ENCODE peak calls at places on chromosome 6, in six cellular contexts. M, G, W, Y, N and K are unnamed samples.

GRCh38 chr6:111628117-111628866 is 22.6 kb upstream of the TRAF3IP2 start:
- DNase-seq in M (no peak), G (no peak), W (no peak), Y (no peak), N (no peak), K (no peak)

GRCh38 chr6:33117826-33118277 is 42.1 kb downstream of the HLA-DPB1 start:
- DNase-seq in M (no peak), G (no peak), W (no peak), Y (no peak), N (no peak), K (no peak)

GRCh38 chr6:54093306-54093705 is 17.9 kb upstream of the MLIP start:
- DNase-seq in M (no peak), G (no peak), W (no peak), Y (no peak), N (no peak), K (no peak)

GRCh38 chr6:76631641-76632040 is 559.2 kb upstream of the IMPG1 start:
- DNase-seq in M (no peak), G (no peak), W (no peak), Y (no peak), N (no peak), K (no peak)

GRCh38 chr6:116159782-116160524 is 34.0 kb upstream of the COL10A1 start:
- DNase-seq in M (no peak), G (no peak), W (no peak), Y (no peak), N (no peak), K (no peak)

GRCh38 chr6:151494235-151494950 is 576 bp downstream of the CCDC170 start:
- DNase-seq in M (peak), G (peak), W (peak), Y (no peak), N (peak), K (peak)

GRCh38 chr6:74269601-74269860 is 573.5 kb downstream of the CD109 start:
- DNase-seq in M (no peak), G (no peak), W (no peak), Y (no peak), N (no peak), K (no peak)

GRCh38 chr6:63533952-63534351 is 38.3 kb upstream of the LOC128125822 start:
- DNase-seq in M (no peak), G (no peak), W (no peak), Y (no peak), N (no peak), K (no peak)

GRCh38 chr6:132344811-132345210 is 56.5 kb downstream of the MOXD1 start:
- DNase-seq in M (no peak), G (no peak), W (no peak), Y (no peak), N (no peak), K (no peak)

GRCh38 chr6:130593200-130593599 is 227.4 kb downstream of the TMEM200A start:
- DNase-seq in M (no peak), G (no peak), W (no peak), Y (no peak), N (no peak), K (no peak)

GRCh38 chr6:27873101-27874030 is 38.8 kb downstream of the OR2B2 start:
- DNase-seq in M (peak), G (no peak), W (peak), Y (no peak), N (peak), K (peak)

GRCh38 chr6:24495516-24495847 is 713 bp downstream of the ALDH5A1 start:
- DNase-seq in M (peak), G (peak), W (peak), Y (peak), N (no peak), K (peak)

GRCh38 chr6:33343953-33344611 is 26.5 kb upstream of the ZBTB22 start:
- DNase-seq in M (no peak), G (no peak), W (no peak), Y (no peak), N (no peak), K (no peak)

GRCh38 chr6:108565893-108566292 is 5.2 kb downstream of the FOXO3 start:
- DNase-seq in M (no peak), G (peak), W (peak), Y (no peak), N (peak), K (no peak)

GRCh38 chr6:108563292-108563691 is 2.6 kb downstream of the FOXO3 start:
- DNase-seq in M (no peak), G (no peak), W (no peak), Y (no peak), N (no peak), K (no peak)

GRCh38 chr6:108565091-108565766 is 4.5 kb downstream of the FOXO3 start:
- DNase-seq in M (no peak), G (no peak), W (no peak), Y (no peak), N (peak), K (no peak)

GRCh38 chr6:108562503-108562993 is 1.8 kb downstream of the FOXO3 start:
- DNase-seq in M (peak), G (peak), W (peak), Y (peak), N (peak), K (peak)

GRCh38 chr6:108564178-108564577 is 3.5 kb downstream of the FOXO3 start:
- DNase-seq in M (no peak), G (no peak), W (no peak), Y (no peak), N (peak), K (no peak)
- TF ChIP-seq POLR2AphosphoS5 in M (peak), G (no peak), W (no peak), Y (no peak), N (no peak), K (no peak)

GRCh38 chr6:4128748-4129147 is 6.6 kb downstream of the ECI2 start:
- DNase-seq in M (no peak), G (no peak), W (no peak), Y (no peak), N (peak), K (no peak)
- TF ChIP-seq POLR2A in M (no peak), G (no peak), W (no peak), Y (no peak), N (peak), K (no peak)

GRCh38 chr6:149043476-149044130 is 273.9 kb upstream of the TAB2 start:
- DNase-seq in M (no peak), G (no peak), W (no peak), Y (no peak), N (no peak), K (no peak)
- TF ChIP-seq CTCF in M (no peak), G (no peak), W (peak), Y (peak), N (peak), K (no peak)

GRCh38 chr6:2714359-2714895 is 36.3 kb downstream of the MYLK4 start:
- DNase-seq in M (no peak), G (no peak), W (no peak), Y (no peak), N (peak), K (no peak)
- TF ChIP-seq POLR2AphosphoS5 in M (no peak), G (no peak), W (no peak), Y (no peak), N (no peak), K (peak)

GRCh38 chr6:114592506-114592905 is 249.7 kb upstream of the HS3ST5 start:
- DNase-seq in M (no peak), G (no peak), W (no peak), Y (no peak), N (no peak), K (no peak)
- TF ChIP-seq POLR2A in M (no peak), G (no peak), W (no peak), Y (no peak), N (no peak), K (no peak)

GRCh38 chr6:41938590-41938989 is 3.0 kb downstream of the CCND3 start:
- DNase-seq in M (no peak), G (no peak), W (no peak), Y (no peak), N (no peak), K (no peak)
- TF ChIP-seq CTCF in M (no peak), G (no peak), W (no peak), Y (no peak), N (no peak), K (no peak)

DNA sequence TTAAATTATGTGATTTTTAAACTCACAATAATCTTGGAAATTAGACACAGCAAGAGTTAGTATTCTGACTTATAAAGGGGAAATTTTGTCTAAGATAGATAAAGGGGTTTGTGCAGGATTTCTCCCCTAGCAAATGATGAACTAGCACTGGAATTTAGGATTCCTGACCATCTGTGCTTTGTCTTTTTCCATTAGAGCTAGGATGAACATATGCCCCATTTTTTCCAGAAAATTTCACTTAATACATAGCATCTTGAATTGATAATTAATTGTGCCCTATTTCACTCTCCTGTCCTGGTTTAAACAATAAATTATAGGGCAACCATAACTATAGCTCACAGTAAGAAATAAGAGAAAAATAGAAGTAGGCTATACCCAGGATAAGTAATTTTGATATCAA is 601.0 kb downstream of the GRIK2 start:
- DNase-seq in M (no peak), G (no peak), W (no peak), Y (no peak), N (no peak), K (no peak)
- TF ChIP-seq POLR2AphosphoS5 in M (no peak), G (no peak), W (no peak), Y (no peak), N (no peak), K (no peak)

GRCh38 chr6:106098383-106099234 is 12.5 kb downstream of the PRDM1 start:
- DNase-seq in M (peak), G (no peak), W (peak), Y (no peak), N (peak), K (no peak)
- TF ChIP-seq POLR2A in M (no peak), G (no peak), W (peak), Y (no peak), N (peak), K (no peak)

GRCh38 chr6:166772518-166772917 is 145.5 kb upstream of the RPS6KA2 start:
- DNase-seq in M (no peak), G (no peak), W (no peak), Y (peak), N (no peak), K (no peak)
- TF ChIP-seq CTCF in M (no peak), G (no peak), W (no peak), Y (peak), N (no peak), K (no peak)